ENCODE peak calls at places on chromosomes 3 and 15, in six cellular contexts. One of them, this sample, is unnamed.

GRCh38 chr3:174125267-174125844 is 727.8 kb downstream of the NLGN1 start:
- DNase-seq in neuronal stem cell: no peak
- DNase-seq in NCI-H460: peak
- DNase-seq in sigmoid colon: no peak
- DNase-seq in type B pancreatic cell: no peak
- DNase-seq in activated naive CD8-positive, alpha-beta T cell treated with anti-CD3 and anti-CD28 coated beads, Interleukin-2, amount 50 U/mL, for 16 hours: no peak
- DNase-seq in this sample: no peak

GRCh38 chr3:87132801-87133200 is 94.3 kb upstream of the CHMP2B start:
- DNase-seq in neuronal stem cell: no peak
- DNase-seq in NCI-H460: no peak
- DNase-seq in sigmoid colon: no peak
- DNase-seq in type B pancreatic cell: no peak
- DNase-seq in activated naive CD8-positive, alpha-beta T cell treated with anti-CD3 and anti-CD28 coated beads, Interleukin-2, amount 50 U/mL, for 16 hours: no peak
- DNase-seq in this sample: no peak

GRCh38 chr15:49145651-49146609 is 9.5 kb downstream of the COPS2 start:
- DNase-seq in neuronal stem cell: peak
- DNase-seq in NCI-H460: peak
- DNase-seq in sigmoid colon: no peak
- DNase-seq in type B pancreatic cell: no peak
- DNase-seq in activated naive CD8-positive, alpha-beta T cell treated with anti-CD3 and anti-CD28 coated beads, Interleukin-2, amount 50 U/mL, for 16 hours: no peak
- DNase-seq in this sample: no peak

GRCh38 chr3:46082849-46083248 is 55.6 kb upstream of the XCR1 start:
- DNase-seq in neuronal stem cell: no peak
- DNase-seq in NCI-H460: no peak
- DNase-seq in sigmoid colon: no peak
- DNase-seq in type B pancreatic cell: no peak
- DNase-seq in activated naive CD8-positive, alpha-beta T cell treated with anti-CD3 and anti-CD28 coated beads, Interleukin-2, amount 50 U/mL, for 16 hours: no peak
- DNase-seq in this sample: no peak

GRCh38 chr3:125083776-125084175 is 28.0 kb upstream of the HEG1 start:
- DNase-seq in neuronal stem cell: no peak
- DNase-seq in NCI-H460: no peak
- DNase-seq in sigmoid colon: no peak
- DNase-seq in type B pancreatic cell: no peak
- DNase-seq in activated naive CD8-positive, alpha-beta T cell treated with anti-CD3 and anti-CD28 coated beads, Interleukin-2, amount 50 U/mL, for 16 hours: no peak
- DNase-seq in this sample: no peak

GRCh38 chr15:40282870-40283614 is at the start of gene ANKRD63:
- DNase-seq in neuronal stem cell: no peak
- DNase-seq in NCI-H460: no peak
- DNase-seq in sigmoid colon: no peak
- DNase-seq in type B pancreatic cell: no peak
- DNase-seq in activated naive CD8-positive, alpha-beta T cell treated with anti-CD3 and anti-CD28 coated beads, Interleukin-2, amount 50 U/mL, for 16 hours: no peak
- DNase-seq in this sample: no peak

GRCh38 chr3:128400683-128401082 is 66.0 kb downstream of the DNAJB8 start:
- DNase-seq in neuronal stem cell: peak
- DNase-seq in NCI-H460: no peak
- DNase-seq in sigmoid colon: no peak
- DNase-seq in type B pancreatic cell: no peak
- DNase-seq in activated naive CD8-positive, alpha-beta T cell treated with anti-CD3 and anti-CD28 coated beads, Interleukin-2, amount 50 U/mL, for 16 hours: no peak
- DNase-seq in this sample: no peak

GRCh38 chr3:114706591-114707224 is 412.9 kb downstream of the TIGIT start:
- DNase-seq in neuronal stem cell: no peak
- DNase-seq in NCI-H460: peak
- DNase-seq in sigmoid colon: no peak
- DNase-seq in type B pancreatic cell: no peak
- DNase-seq in activated naive CD8-positive, alpha-beta T cell treated with anti-CD3 and anti-CD28 coated beads, Interleukin-2, amount 50 U/mL, for 16 hours: no peak
- DNase-seq in this sample: no peak

GRCh38 chr3:160574636-160575035 is 9.3 kb upstream of the KPNA4 start:
- DNase-seq in neuronal stem cell: no peak
- DNase-seq in NCI-H460: no peak
- DNase-seq in sigmoid colon: no peak
- DNase-seq in type B pancreatic cell: no peak
- DNase-seq in activated naive CD8-positive, alpha-beta T cell treated with anti-CD3 and anti-CD28 coated beads, Interleukin-2, amount 50 U/mL, for 16 hours: no peak
- DNase-seq in this sample: no peak

GRCh38 chr3:69122398-69122797 is at the start of gene LMOD3:
- DNase-seq in neuronal stem cell: no peak
- DNase-seq in NCI-H460: no peak
- DNase-seq in sigmoid colon: no peak
- DNase-seq in type B pancreatic cell: no peak
- DNase-seq in activated naive CD8-positive, alpha-beta T cell treated with anti-CD3 and anti-CD28 coated beads, Interleukin-2, amount 50 U/mL, for 16 hours: no peak
- DNase-seq in this sample: no peak

GRCh38 chr3:107542665-107543064 is 19.9 kb downstream of the BBX start:
- DNase-seq in neuronal stem cell: no peak
- DNase-seq in NCI-H460: no peak
- DNase-seq in sigmoid colon: no peak
- DNase-seq in type B pancreatic cell: no peak
- DNase-seq in activated naive CD8-positive, alpha-beta T cell treated with anti-CD3 and anti-CD28 coated beads, Interleukin-2, amount 50 U/mL, for 16 hours: no peak
- DNase-seq in this sample: no peak

GRCh38 chr3:192128922-192129321 is 598.4 kb downstream of the FGF12 start:
- DNase-seq in neuronal stem cell: no peak
- DNase-seq in NCI-H460: no peak
- DNase-seq in sigmoid colon: no peak
- DNase-seq in type B pancreatic cell: no peak
- DNase-seq in activated naive CD8-positive, alpha-beta T cell treated with anti-CD3 and anti-CD28 coated beads, Interleukin-2, amount 50 U/mL, for 16 hours: no peak
- DNase-seq in this sample: no peak

GRCh38 chr3:72738752-72739520 is 109.3 kb downstream of the SHQ1 start:
- DNase-seq in neuronal stem cell: peak
- DNase-seq in NCI-H460: peak
- DNase-seq in sigmoid colon: no peak
- DNase-seq in type B pancreatic cell: no peak
- DNase-seq in activated naive CD8-positive, alpha-beta T cell treated with anti-CD3 and anti-CD28 coated beads, Interleukin-2, amount 50 U/mL, for 16 hours: peak
- DNase-seq in this sample: no peak

GRCh38 chr3:133474251-133474801 is 74.5 kb downstream of the BFSP2 start:
- DNase-seq in neuronal stem cell: no peak
- DNase-seq in NCI-H460: no peak
- DNase-seq in sigmoid colon: peak
- DNase-seq in type B pancreatic cell: no peak
- DNase-seq in activated naive CD8-positive, alpha-beta T cell treated with anti-CD3 and anti-CD28 coated beads, Interleukin-2, amount 50 U/mL, for 16 hours: no peak
- DNase-seq in this sample: peak

GRCh38 chr3:9347887-9348286 is 15.0 kb upstream of the THUMPD3 start:
- DNase-seq in neuronal stem cell: no peak
- DNase-seq in NCI-H460: no peak
- DNase-seq in sigmoid colon: no peak
- DNase-seq in type B pancreatic cell: no peak
- DNase-seq in activated naive CD8-positive, alpha-beta T cell treated with anti-CD3 and anti-CD28 coated beads, Interleukin-2, amount 50 U/mL, for 16 hours: no peak
- DNase-seq in this sample: no peak

GRCh38 chr3:129462365-129462968 is 22.4 kb downstream of the IFT122 start:
- DNase-seq in neuronal stem cell: no peak
- DNase-seq in NCI-H460: no peak
- DNase-seq in sigmoid colon: no peak
- DNase-seq in type B pancreatic cell: no peak
- DNase-seq in activated naive CD8-positive, alpha-beta T cell treated with anti-CD3 and anti-CD28 coated beads, Interleukin-2, amount 50 U/mL, for 16 hours: no peak
- DNase-seq in this sample: no peak

GRCh38 chr3:134197681-134198261 is 52.9 kb downstream of the RYK start:
- DNase-seq in neuronal stem cell: no peak
- DNase-seq in NCI-H460: peak
- DNase-seq in sigmoid colon: no peak
- DNase-seq in type B pancreatic cell: no peak
- DNase-seq in activated naive CD8-positive, alpha-beta T cell treated with anti-CD3 and anti-CD28 coated beads, Interleukin-2, amount 50 U/mL, for 16 hours: no peak
- DNase-seq in this sample: peak

GRCh38 chr15:49038382-49038781 is 7.9 kb downstream of the SECISBP2L start:
- DNase-seq in neuronal stem cell: no peak
- DNase-seq in NCI-H460: no peak
- DNase-seq in sigmoid colon: no peak
- DNase-seq in type B pancreatic cell: no peak
- DNase-seq in activated naive CD8-positive, alpha-beta T cell treated with anti-CD3 and anti-CD28 coated beads, Interleukin-2, amount 50 U/mL, for 16 hours: no peak
- DNase-seq in this sample: no peak

This sample was measured in DMS79 treated with DMSO at 0.1 percent for 48 hours.